ENCODE peak calls at places on chromosomes 11 and 22, in six cellular contexts. W is CD4-positive, alpha-beta T cell; R is foreskin keratinocyte; V is hepatocyte; Q is OCI-LY7; H is uterus. P is an unnamed sample.

GRCh38 chr11:125994509-125994908 is 48.7 kb downstream of the VSIG10L2 start:
- DNase-seq in W (no peak), R (no peak), V (no peak), Q (no peak), H (no peak), P (no peak)

GRCh38 chr11:103731681-103732080 is 304.8 kb upstream of the DDI1 start:
- DNase-seq in W (no peak), R (no peak), V (no peak), Q (no peak), H (no peak), P (no peak)

GRCh38 chr11:17102447-17102846 is 25.0 kb upstream of the RPS13 start:
- DNase-seq in W (no peak), R (no peak), V (no peak), Q (no peak), H (no peak), P (no peak)

GRCh38 chr22:48459259-48459658 is 1368.4 kb downstream of the BRD1 start:
- DNase-seq in W (no peak), R (no peak), V (no peak), Q (no peak), H (no peak), P (no peak)

GRCh38 chr11:11780843-11781242 is 60.9 kb upstream of the USP47 start:
- DNase-seq in W (no peak), R (no peak), V (no peak), Q (no peak), H (no peak), P (no peak)

GRCh38 chr11:69721745-69722144 is 17.9 kb upstream of the FGF19 start:
- DNase-seq in W (no peak), R (no peak), V (no peak), Q (no peak), H (no peak), P (no peak)

GRCh38 chr11:124277809-124278208 is 21.6 kb downstream of the OR8G5 start:
- DNase-seq in W (no peak), R (no peak), V (no peak), Q (peak), H (no peak), P (no peak)

GRCh38 chr22:45312856-45313255 is 3.1 kb downstream of the FAM118A start:
- DNase-seq in W (no peak), R (no peak), V (no peak), Q (no peak), H (no peak), P (no peak)

GRCh38 chr11:124915541-124916369 is 3.3 kb upstream of the HEPN1 start:
- DNase-seq in W (no peak), R (no peak), V (no peak), Q (no peak), H (no peak), P (no peak)

GRCh38 chr22:32534252-32535215 is 59.9 kb downstream of the FBXO7 start:
- DNase-seq in W (no peak), R (no peak), V (peak), Q (no peak), H (peak), P (no peak)

GRCh38 chr22:49710746-49711145 is 116.9 kb downstream of the BRD1 start:
- DNase-seq in W (no peak), R (no peak), V (no peak), Q (no peak), H (no peak), P (no peak)

GRCh38 chr22:46043816-46044717 is 67.1 kb upstream of the WNT7B start:
- DNase-seq in W (no peak), R (peak), V (no peak), Q (peak), H (peak), P (no peak)

GRCh38 chr22:41621099-41621910 is at the start of gene XRCC6:
- DNase-seq in W (peak), R (peak), V (peak), Q (peak), H (peak), P (peak)

GRCh38 chr11:68687986-68688385 is 3.6 kb downstream of the GAL start:
- DNase-seq in W (no peak), R (no peak), V (no peak), Q (no peak), H (no peak), P (no peak)

GRCh38 chr22:50247748-50248147 is 2.9 kb upstream of the TUBGCP6 start:
- DNase-seq in W (no peak), R (peak), V (no peak), Q (peak), H (no peak), P (no peak)

GRCh38 chr11:15213471-15214231 is 98.9 kb downstream of the INSC start:
- DNase-seq in W (no peak), R (peak), V (peak), Q (no peak), H (no peak), P (no peak)

GRCh38 chr22:46402505-46402904 is 67.0 kb downstream of the TRMU start:
- DNase-seq in W (no peak), R (no peak), V (no peak), Q (no peak), H (no peak), P (no peak)

GRCh38 chr22:23675502-23676415 is 15.1 kb upstream of the RGL4 start:
- DNase-seq in W (no peak), R (no peak), V (peak), Q (peak), H (no peak), P (no peak)

GRCh38 chr11:81222491-81222890 is 1511.2 kb downstream of the FAM181B start:
- DNase-seq in W (no peak), R (no peak), V (no peak), Q (no peak), H (no peak), P (no peak)

GRCh38 chr11:67465190-67465522 is 3.9 kb downstream of the TMEM134 start:
- DNase-seq in W (no peak), R (peak), V (peak), Q (no peak), H (no peak), P (no peak)

GRCh38 chr22:30390974-30391691 is 3.9 kb upstream of the RNF215 start:
- DNase-seq in W (peak), R (peak), V (peak), Q (peak), H (no peak), P (peak)

GRCh38 chr11:73274722-73275380 is 2.7 kb downstream of the P2RY6 start:
- DNase-seq in W (no peak), R (no peak), V (no peak), Q (no peak), H (peak), P (no peak)

GRCh38 chr11:119590651-119591308 is 138.2 kb downstream of the NECTIN1 start:
- DNase-seq in W (no peak), R (peak), V (peak), Q (no peak), H (no peak), P (no peak)

GRCh38 chr11:131924446-131925240 is 554.2 kb downstream of the NTM start:
- DNase-seq in W (no peak), R (no peak), V (no peak), Q (no peak), H (no peak), P (no peak)

GRCh38 chr11:125429174-125429707 is 66.8 kb downstream of the FEZ1 start:
- DNase-seq in W (peak), R (peak), V (peak), Q (peak), H (no peak), P (no peak)

GRCh38 chr11:78039391-78039918 is 16.4 kb upstream of the KCTD14 start:
- DNase-seq in W (no peak), R (peak), V (no peak), Q (no peak), H (no peak), P (no peak)

GRCh38 chr11:63979426-63979825 is 5.0 kb downstream of the COX8A start:
- DNase-seq in W (no peak), R (no peak), V (no peak), Q (no peak), H (no peak), P (no peak)

GRCh38 chr11:134670961-134671370 is 258.9 kb upstream of the B3GAT1 start:
- DNase-seq in W (no peak), R (no peak), V (no peak), Q (no peak), H (no peak), P (no peak)

GRCh38 chr22:44892803-44893730 is 116.7 kb downstream of the PHF21B start:
- DNase-seq in W (no peak), R (no peak), V (no peak), Q (no peak), H (no peak), P (no peak)

GRCh38 chr22:36318442-36318841 is 65.5 kb downstream of the APOL1 start:
- DNase-seq in W (no peak), R (no peak), V (no peak), Q (no peak), H (no peak), P (no peak)
- H3K27ac ChIP-seq in W (no peak), R (no peak), V (no peak), Q (no peak), H (peak), P (no peak)

DNA sequence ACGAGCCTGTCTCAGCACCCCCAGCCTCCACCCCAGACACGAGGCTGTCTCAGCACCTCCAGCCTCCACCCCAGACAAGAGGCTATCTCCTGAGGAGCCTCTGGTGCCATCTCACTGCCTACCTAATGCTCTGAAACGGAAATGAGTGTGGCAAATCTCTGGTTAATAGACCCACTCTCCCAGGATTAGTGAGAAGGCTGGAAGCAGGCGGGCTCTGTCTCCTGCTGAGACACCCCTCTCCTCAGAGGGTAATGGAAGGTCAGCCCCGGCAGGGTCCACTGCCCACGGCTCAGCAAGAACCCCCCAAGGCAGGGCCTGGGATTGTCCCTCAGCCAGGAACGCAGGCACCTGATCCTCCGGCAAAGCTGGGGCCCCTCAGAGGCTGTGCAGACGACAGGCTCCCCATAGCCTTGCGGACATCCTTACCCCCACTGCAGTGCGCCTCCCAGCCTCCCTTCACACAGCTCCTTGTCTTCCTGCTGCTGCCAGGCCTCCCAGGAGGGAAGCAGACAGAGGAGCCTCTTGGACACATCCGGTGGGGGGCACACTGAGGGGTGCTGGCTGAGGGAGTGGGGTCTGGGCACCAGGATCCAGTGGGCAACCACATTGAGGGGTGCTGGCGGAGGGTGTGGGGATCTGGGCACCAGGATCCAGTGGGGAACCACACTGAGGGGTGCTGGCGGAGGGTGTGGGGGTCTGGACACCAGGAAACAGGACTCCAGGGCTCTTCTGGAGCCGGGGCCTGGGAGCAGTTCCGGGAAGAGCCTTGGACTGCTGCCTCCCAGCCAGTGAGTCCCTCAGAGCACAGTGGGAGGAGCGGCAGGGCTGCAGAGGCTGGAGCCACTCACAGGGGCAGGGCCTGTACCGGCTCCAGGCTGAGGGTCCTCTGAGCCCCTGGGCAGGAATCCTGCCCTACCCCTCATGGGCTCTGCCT is 13.1 kb downstream of the CHID1 start:
- DNase-seq in W (no peak), R (no peak), V (no peak), Q (no peak), H (no peak), P (no peak)
- H3K27ac ChIP-seq in W (no peak), R (no peak), V (no peak), Q (no peak), H (no peak), P (no peak)

DNA sequence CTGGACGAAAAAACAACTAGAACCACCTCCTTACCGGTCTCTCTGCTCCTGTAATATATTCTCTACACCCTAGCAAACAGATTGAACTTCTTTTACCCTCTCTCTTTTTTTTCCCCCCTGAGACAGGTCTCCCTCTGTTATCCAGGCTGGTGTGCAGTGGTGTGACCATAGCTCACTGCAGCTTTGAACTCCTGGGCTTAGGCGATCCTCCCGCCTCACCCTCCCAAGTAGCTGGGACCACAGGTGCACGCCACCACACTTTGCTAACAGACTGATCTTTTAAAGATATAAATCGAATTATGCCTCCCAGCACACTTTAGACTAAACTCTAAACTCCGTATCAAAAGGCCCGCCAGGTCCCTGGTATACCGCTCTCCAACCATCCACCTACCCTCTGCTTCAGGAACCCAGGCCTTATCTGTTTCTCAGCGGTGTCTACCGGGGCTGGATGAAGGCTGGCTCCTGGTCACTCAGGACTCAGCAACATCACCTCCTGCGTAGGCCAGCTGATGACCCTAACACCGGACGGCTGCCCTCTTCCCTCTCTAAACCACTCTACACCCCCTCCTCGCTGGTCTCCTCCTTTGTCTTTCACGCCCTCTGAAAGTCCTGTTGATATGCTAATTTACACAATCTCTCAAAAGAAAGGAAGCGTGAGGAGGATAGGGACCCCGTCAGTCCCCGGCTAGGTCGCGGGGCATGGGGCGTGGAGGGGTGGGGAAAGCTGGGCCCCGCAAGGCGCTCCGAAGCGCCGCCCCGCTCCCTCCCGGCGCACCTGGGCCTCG is 716 bp downstream of the C22orf39 start:
- DNase-seq in W (no peak), R (no peak), V (no peak), Q (no peak), H (no peak), P (no peak)
- H3K27ac ChIP-seq in W (peak), R (peak), V (peak), Q (peak), H (peak), P (peak)

GRCh38 chr11:111634981-111635705 is 32.9 kb downstream of the SIK2 start:
- DNase-seq in W (no peak), R (peak), V (no peak), Q (no peak), H (no peak), P (no peak)
- H3K27ac ChIP-seq in W (no peak), R (peak), V (peak), Q (no peak), H (peak), P (no peak)

GRCh38 chr11:88544656-88545280 is 207.2 kb upstream of the CTSC start:
- DNase-seq in W (no peak), R (no peak), V (no peak), Q (no peak), H (no peak), P (no peak)

GRCh38 chr11:88538088-88538487 is 200.6 kb upstream of the CTSC start:
- DNase-seq in W (no peak), R (peak), V (no peak), Q (no peak), H (no peak), P (no peak)

DNA sequence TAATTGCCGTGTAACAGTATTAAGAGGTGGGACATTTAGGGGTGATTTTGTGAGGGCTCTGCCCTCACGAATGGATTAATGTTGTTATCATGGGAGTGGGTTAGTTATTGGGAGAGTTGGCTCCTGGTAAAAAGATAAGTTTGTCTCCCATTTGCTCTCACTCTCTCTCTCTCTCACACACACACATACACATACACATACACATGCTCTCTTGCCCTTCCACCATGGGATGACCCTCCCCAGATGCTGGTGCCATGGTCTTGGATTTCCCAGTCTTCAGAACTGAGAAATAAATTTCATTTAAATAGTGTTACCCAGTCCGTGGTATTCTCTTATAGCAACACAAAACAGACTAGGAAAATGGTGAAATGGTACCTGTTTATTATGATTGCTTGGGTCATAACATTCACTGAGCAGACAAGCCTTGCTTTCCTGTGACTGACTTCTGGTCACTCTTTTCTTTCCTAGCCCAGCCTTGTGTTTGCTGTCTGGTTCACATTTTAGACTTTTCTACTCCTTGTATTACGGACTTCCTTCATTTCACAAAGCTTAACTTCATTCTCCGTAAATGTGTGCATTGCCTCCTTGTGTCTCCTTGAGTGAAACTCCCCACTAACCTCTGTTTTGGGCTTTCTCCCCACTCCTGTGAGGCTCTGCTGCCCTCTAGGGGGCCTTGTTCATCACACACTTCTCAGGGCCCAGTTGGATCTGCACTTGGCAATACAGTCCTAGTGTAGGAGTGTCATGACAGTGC is 206.5 kb upstream of the CTSC start:
- DNase-seq in W (peak), R (peak), V (peak), Q (peak), H (peak), P (peak)
- H3K27ac ChIP-seq in W (no peak), R (peak), V (no peak), Q (no peak), H (no peak), P (no peak)

GRCh38 chr11:107493117-107493516 is 35.5 kb upstream of the CWF19L2 start:
- DNase-seq in W (no peak), R (peak), V (no peak), Q (no peak), H (no peak), P (peak)

GRCh38 chr11:107490836-107491235 is 33.2 kb upstream of the CWF19L2 start:
- DNase-seq in W (no peak), R (no peak), V (no peak), Q (no peak), H (no peak), P (no peak)

GRCh38 chr11:107494036-107494435 is 36.4 kb upstream of the CWF19L2 start:
- DNase-seq in W (no peak), R (no peak), V (no peak), Q (no peak), H (no peak), P (no peak)

GRCh38 chr11:107501713-107502112 is 44.1 kb upstream of the CWF19L2 start:
- DNase-seq in W (no peak), R (no peak), V (no peak), Q (no peak), H (no peak), P (no peak)

DNA sequence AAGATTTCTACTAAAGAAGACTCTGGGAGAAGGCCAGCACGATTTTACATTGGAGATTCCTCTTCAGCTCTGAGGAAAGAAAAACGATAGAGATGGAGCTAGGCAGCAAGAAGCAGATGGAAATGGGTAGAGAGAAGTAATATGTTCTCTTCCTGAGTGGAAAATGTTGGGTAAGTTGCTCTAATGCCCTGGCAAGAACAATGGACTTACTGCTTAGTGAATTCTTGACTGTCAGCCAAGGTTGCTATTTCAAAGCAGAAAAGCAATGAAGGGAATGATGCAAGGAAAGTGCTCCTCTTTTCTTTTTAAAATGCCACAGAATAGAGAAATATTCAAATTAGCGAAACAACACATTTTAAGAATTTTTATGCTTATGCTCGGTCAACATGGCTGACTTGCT is 38.4 kb upstream of the CWF19L2 start:
- DNase-seq in W (no peak), R (peak), V (no peak), Q (no peak), H (no peak), P (peak)
- H3K27ac ChIP-seq in W (no peak), R (no peak), V (no peak), Q (no peak), H (no peak), P (no peak)

GRCh38 chr11:65431452-65432132 is 9.0 kb downstream of the NEAT1 start:
- DNase-seq in W (no peak), R (no peak), V (no peak), Q (peak), H (no peak), P (no peak)
- H3K27ac ChIP-seq in W (peak), R (no peak), V (peak), Q (peak), H (peak), P (no peak)

P was measured in AG04450.